ENCODE peak calls at places on chromosomes 13 and 19, in six cellular contexts. One of them, this sample, is unnamed.
A peak's percentile ranks its signal among the peaks of the same experiment; 100 is the strongest.

GRCh38 chr13:66714795-66715194 is 515.3 kb downstream of the PCDH9 start:
- DNase-seq in H1: no peak
- DNase-seq in AG04450: no peak
- DNase-seq in ovary: no peak
- DNase-seq in hepatocyte: no peak
- DNase-seq in GM12865: no peak
- DNase-seq in this sample: no peak

GRCh38 chr13:23679214-23679613 is 109.0 kb downstream of the TNFRSF19 start:
- DNase-seq in H1: no peak
- DNase-seq in AG04450: no peak
- DNase-seq in ovary: no peak
- DNase-seq in hepatocyte: no peak
- DNase-seq in GM12865: no peak
- DNase-seq in this sample: no peak

GRCh38 chr13:25375727-25376358 is 4.1 kb downstream of the ATP8A2 start:
- DNase-seq in H1: peak; percentile 59
- DNase-seq in AG04450: peak; percentile 10
- DNase-seq in ovary: no peak
- DNase-seq in hepatocyte: peak; percentile 56
- DNase-seq in GM12865: peak; percentile 54
- DNase-seq in this sample: no peak

GRCh38 chr19:1806184-1807029 is 5.7 kb downstream of the ATP8B3 start:
- DNase-seq in H1: no peak
- DNase-seq in AG04450: no peak
- DNase-seq in ovary: no peak
- DNase-seq in hepatocyte: no peak
- DNase-seq in GM12865: no peak
- DNase-seq in this sample: no peak

GRCh38 chr13:43153436-43154082 is 130.2 kb downstream of the DNAJC15 start:
- DNase-seq in H1: no peak
- DNase-seq in AG04450: peak; percentile 6
- DNase-seq in ovary: no peak
- DNase-seq in hepatocyte: peak; percentile 35
- DNase-seq in GM12865: no peak
- DNase-seq in this sample: no peak

GRCh38 chr13:73222627-73223026 is 163.8 kb downstream of the KLF5 start:
- DNase-seq in H1: no peak
- DNase-seq in AG04450: no peak
- DNase-seq in ovary: no peak
- DNase-seq in hepatocyte: no peak
- DNase-seq in GM12865: peak; percentile 3
- DNase-seq in this sample: no peak

GRCh38 chr19:30862876-30863275 is 486.4 kb downstream of the TSHZ3 start:
- DNase-seq in H1: no peak
- DNase-seq in AG04450: no peak
- DNase-seq in ovary: no peak
- DNase-seq in hepatocyte: no peak
- DNase-seq in GM12865: no peak
- DNase-seq in this sample: no peak

GRCh38 chr13:36421447-36421846 is 10.8 kb upstream of the CCNA1 start:
- DNase-seq in H1: no peak
- DNase-seq in AG04450: no peak
- DNase-seq in ovary: no peak
- DNase-seq in hepatocyte: no peak
- DNase-seq in GM12865: no peak
- DNase-seq in this sample: no peak

GRCh38 chr19:38303517-38304351 is at the start of gene C19orf33:
- DNase-seq in H1: peak; percentile 69
- DNase-seq in AG04450: no peak
- DNase-seq in ovary: no peak
- DNase-seq in hepatocyte: peak; percentile 93
- DNase-seq in GM12865: no peak
- DNase-seq in this sample: no peak

GRCh38 chr19:4390862-4391693 is 9.3 kb downstream of the SH3GL1 start:
- DNase-seq in H1: no peak
- DNase-seq in AG04450: no peak
- DNase-seq in ovary: no peak
- DNase-seq in hepatocyte: peak; percentile 76
- DNase-seq in GM12865: no peak
- DNase-seq in this sample: no peak

GRCh38 chr19:35869327-35870123 is 1.2 kb downstream of the APLP1 start:
- DNase-seq in H1: peak; percentile 94
- DNase-seq in AG04450: no peak
- DNase-seq in ovary: peak; percentile 21
- DNase-seq in hepatocyte: peak; percentile 92
- DNase-seq in GM12865: peak; percentile 91
- DNase-seq in this sample: peak; percentile 63

GRCh38 chr13:40564342-40564997 is 102.0 kb downstream of the FOXO1 start:
- DNase-seq in H1: no peak
- DNase-seq in AG04450: no peak
- DNase-seq in ovary: no peak
- DNase-seq in hepatocyte: no peak
- DNase-seq in GM12865: peak; percentile 42
- DNase-seq in this sample: no peak

GRCh38 chr13:76161143-76161542 is 525.0 kb downstream of the LMO7 start:
- DNase-seq in H1: no peak
- DNase-seq in AG04450: no peak
- DNase-seq in ovary: no peak
- DNase-seq in hepatocyte: no peak
- DNase-seq in GM12865: no peak
- DNase-seq in this sample: no peak

GRCh38 chr13:58300974-58301681 is 669.6 kb downstream of the PCDH17 start:
- DNase-seq in H1: no peak
- DNase-seq in AG04450: no peak
- DNase-seq in ovary: no peak
- DNase-seq in hepatocyte: no peak
- DNase-seq in GM12865: no peak
- DNase-seq in this sample: no peak

GRCh38 chr19:7618771-7619510 is 10.4 kb downstream of the XAB2 start:
- DNase-seq in H1: no peak
- DNase-seq in AG04450: no peak
- DNase-seq in ovary: no peak
- DNase-seq in hepatocyte: no peak
- DNase-seq in GM12865: no peak
- DNase-seq in this sample: no peak

GRCh38 chr13:68099616-68100015 is 869.5 kb upstream of the PCDH9 start:
- DNase-seq in H1: no peak
- DNase-seq in AG04450: peak; percentile 13
- DNase-seq in ovary: no peak
- DNase-seq in hepatocyte: peak; percentile 7
- DNase-seq in GM12865: no peak
- DNase-seq in this sample: no peak

GRCh38 chr13:51153527-51153926 is 42.5 kb upstream of the C13orf42 start:
- DNase-seq in H1: peak; percentile 40
- DNase-seq in AG04450: no peak
- DNase-seq in ovary: no peak
- DNase-seq in hepatocyte: no peak
- DNase-seq in GM12865: no peak
- DNase-seq in this sample: no peak

GRCh38 chr13:76552807-76553206 is 333.4 kb downstream of the KCTD12 start:
- DNase-seq in H1: no peak
- DNase-seq in AG04450: no peak
- DNase-seq in ovary: no peak
- DNase-seq in hepatocyte: no peak
- DNase-seq in GM12865: no peak
- DNase-seq in this sample: no peak

GRCh38 chr13:92510416-92510815 is 716.2 kb upstream of the GPC6 start:
- DNase-seq in H1: no peak
- DNase-seq in AG04450: peak; percentile 68
- DNase-seq in ovary: no peak
- DNase-seq in hepatocyte: no peak
- DNase-seq in GM12865: no peak
- DNase-seq in this sample: no peak

GRCh38 chr19:18992696-18993095 is 40.6 kb downstream of the SUGP2 start:
- DNase-seq in H1: no peak
- DNase-seq in AG04450: no peak
- DNase-seq in ovary: no peak
- DNase-seq in hepatocyte: no peak
- DNase-seq in GM12865: no peak
- DNase-seq in this sample: no peak

GRCh38 chr19:18996796-18997394 is 36.4 kb downstream of the SUGP2 start:
- DNase-seq in H1: no peak
- DNase-seq in AG04450: no peak
- DNase-seq in ovary: no peak
- DNase-seq in hepatocyte: no peak
- DNase-seq in GM12865: no peak
- DNase-seq in this sample: no peak

GRCh38 chr19:18998276-18998675 is 35.0 kb downstream of the SUGP2 start:
- DNase-seq in H1: no peak
- DNase-seq in AG04450: no peak
- DNase-seq in ovary: no peak
- DNase-seq in hepatocyte: no peak
- DNase-seq in GM12865: no peak
- DNase-seq in this sample: no peak

GRCh38 chr19:18996351-18996750 is 37.0 kb downstream of the SUGP2 start:
- DNase-seq in H1: no peak
- DNase-seq in AG04450: no peak
- DNase-seq in ovary: no peak
- DNase-seq in hepatocyte: no peak
- DNase-seq in GM12865: no peak
- DNase-seq in this sample: no peak

DNA sequence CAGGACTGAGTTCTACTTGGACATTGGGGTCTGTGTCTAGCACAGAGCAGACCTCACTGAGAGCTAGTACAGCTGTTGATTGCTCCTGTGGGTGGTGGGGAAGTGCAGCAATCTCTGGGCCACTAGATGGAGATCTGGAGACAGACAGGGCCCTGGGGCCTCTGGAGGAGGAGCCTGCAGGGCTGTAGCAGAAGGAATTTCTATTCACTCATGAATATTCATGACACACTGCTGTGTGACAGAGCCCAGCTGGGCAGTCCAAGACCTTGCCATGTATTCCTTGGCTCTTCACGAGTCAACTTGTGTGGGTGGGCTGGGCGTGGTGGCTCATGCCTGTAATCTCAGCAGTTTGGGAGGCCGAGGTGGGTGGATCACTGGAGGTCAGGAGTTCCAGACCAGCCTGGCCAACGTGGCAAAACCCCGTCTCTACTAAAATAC is 37.5 kb downstream of the SUGP2 start:
- DNase-seq in H1: peak; percentile 59
- DNase-seq in AG04450: peak; percentile 91
- DNase-seq in ovary: peak; percentile 59
- DNase-seq in hepatocyte: peak; percentile 82
- DNase-seq in GM12865: peak; percentile 59
- DNase-seq in this sample: no peak
- TF ChIP-seq CTCF in H1: peak; percentile 60
- TF ChIP-seq CTCF in AG04450: peak; percentile 94
- TF ChIP-seq CTCF in ovary: no peak
- TF ChIP-seq CTCF in hepatocyte: peak; percentile 46
- TF ChIP-seq CTCF in GM12865: peak; percentile 38
- TF ChIP-seq CTCF in this sample: peak; percentile 51

DNA sequence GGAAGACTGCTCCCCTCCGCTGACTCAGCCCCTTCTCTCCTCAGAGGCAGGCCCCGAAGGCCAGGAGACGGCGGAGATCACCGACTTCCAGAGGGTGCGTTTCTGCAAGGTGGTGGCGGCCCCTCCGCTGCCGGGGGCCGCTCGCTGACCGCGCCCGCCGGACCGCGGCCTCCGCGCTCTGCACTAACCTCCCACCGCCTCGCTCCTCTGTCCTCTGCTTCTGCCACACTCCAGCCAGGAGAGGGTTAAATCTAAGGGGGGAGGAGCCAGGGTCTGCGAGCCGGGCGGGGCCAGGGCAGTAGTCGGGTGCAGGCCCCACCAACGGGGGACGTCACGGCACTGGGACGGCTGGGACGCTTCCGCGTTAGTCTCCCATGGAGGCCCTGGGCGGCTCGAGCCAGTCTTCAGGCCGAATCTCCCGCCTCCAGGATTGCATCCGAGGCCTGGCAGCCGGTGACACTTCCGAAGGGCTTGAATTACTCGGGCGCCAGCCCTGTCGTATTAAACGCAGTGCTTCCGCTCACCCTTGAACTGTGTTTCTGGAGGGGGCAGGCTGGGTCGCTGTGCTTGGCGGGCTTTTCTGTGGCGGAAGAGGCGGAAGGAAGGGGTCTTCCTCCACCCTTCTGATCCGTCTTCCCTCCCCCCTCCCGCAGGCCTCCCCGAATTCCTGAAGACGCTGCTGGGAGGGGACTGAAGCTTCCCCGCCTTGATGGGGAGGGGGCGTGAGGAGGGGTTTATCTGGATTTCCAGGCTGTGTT is 1.2 kb upstream of the INAFM1 start:
- DNase-seq in H1: peak; percentile 92
- DNase-seq in AG04450: peak; percentile 77
- DNase-seq in ovary: peak; percentile 92
- DNase-seq in hepatocyte: peak; percentile 97
- DNase-seq in GM12865: peak; percentile 95
- DNase-seq in this sample: peak; percentile 75
- H3K4me3 ChIP-seq in H1: peak overlapping the region; percentile 84
- H3K4me3 ChIP-seq in AG04450: peak overlapping the region; percentile 76
- H3K4me3 ChIP-seq in ovary: peak overlapping the region; percentile 53
- H3K4me3 ChIP-seq in hepatocyte: peak overlapping the region; percentile 37
- H3K4me3 ChIP-seq in GM12865: peak overlapping the region; percentile 100
- H3K4me3 ChIP-seq in this sample: peak overlapping the region; percentile 70

GRCh38 chr19:46615966-46616365 is 8.9 kb downstream of the PTGIR start:
- DNase-seq in H1: no peak
- DNase-seq in AG04450: no peak
- DNase-seq in ovary: no peak
- DNase-seq in hepatocyte: no peak
- DNase-seq in GM12865: no peak
- DNase-seq in this sample: no peak

GRCh38 chr19:46614114-46614701 is 10.7 kb downstream of the PTGIR start:
- DNase-seq in H1: peak; percentile 97
- DNase-seq in AG04450: no peak
- DNase-seq in ovary: peak; percentile 69
- DNase-seq in hepatocyte: peak; percentile 90
- DNase-seq in GM12865: peak; percentile 84
- DNase-seq in this sample: no peak

GRCh38 chr19:46617566-46618079 is 7.3 kb downstream of the PTGIR start:
- DNase-seq in H1: no peak
- DNase-seq in AG04450: no peak
- DNase-seq in ovary: no peak
- DNase-seq in hepatocyte: no peak
- DNase-seq in GM12865: no peak
- DNase-seq in this sample: no peak

GRCh38 chr19:46618670-46619231 is 6.1 kb downstream of the PTGIR start:
- DNase-seq in H1: no peak
- DNase-seq in AG04450: no peak
- DNase-seq in ovary: no peak
- DNase-seq in hepatocyte: no peak
- DNase-seq in GM12865: peak; percentile 85
- DNase-seq in this sample: peak; percentile 68

GRCh38 chr19:46616631-46617322 is 8.1 kb downstream of the PTGIR start:
- DNase-seq in H1: peak; percentile 79
- DNase-seq in AG04450: no peak
- DNase-seq in ovary: no peak
- DNase-seq in hepatocyte: peak; percentile 83
- DNase-seq in GM12865: peak; percentile 73
- DNase-seq in this sample: no peak
- TF ChIP-seq CTCF in H1: peak; percentile 66
- TF ChIP-seq CTCF in AG04450: peak; percentile 50
- TF ChIP-seq CTCF in ovary: no peak
- TF ChIP-seq CTCF in hepatocyte: peak; percentile 59
- TF ChIP-seq CTCF in GM12865: peak; percentile 35
- TF ChIP-seq CTCF in this sample: no peak

DNA sequence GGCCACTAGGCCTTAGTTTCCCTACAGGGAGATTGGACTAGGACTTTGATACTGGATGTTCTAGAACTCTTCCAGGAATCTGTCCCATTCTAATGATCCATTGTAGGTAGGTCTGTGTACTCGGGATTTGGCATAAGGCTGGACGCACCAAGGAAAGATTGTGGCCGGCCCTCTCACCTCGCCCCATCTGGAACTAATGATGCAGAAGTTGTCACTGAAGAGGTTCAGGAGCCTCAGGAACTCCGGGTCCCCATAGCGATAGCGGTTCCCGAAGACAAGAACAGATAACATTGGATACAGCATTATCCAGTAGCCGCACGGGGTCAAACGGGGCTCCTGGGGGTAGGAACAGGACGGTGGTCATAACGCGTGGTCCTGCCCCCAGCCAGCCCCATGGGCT is 11.2 kb downstream of the EGLN2 start:
- DNase-seq in H1: no peak
- DNase-seq in AG04450: no peak
- DNase-seq in ovary: no peak
- DNase-seq in hepatocyte: no peak
- DNase-seq in GM12865: no peak
- DNase-seq in this sample: no peak
- H3K4me3 ChIP-seq in H1: peak overlapping the region; percentile 65
- H3K4me3 ChIP-seq in AG04450: peak overlapping the region; percentile 27
- H3K4me3 ChIP-seq in ovary: peak overlapping the region; percentile 45
- H3K4me3 ChIP-seq in hepatocyte: no peak overlapping the region
- H3K4me3 ChIP-seq in GM12865: no peak overlapping the region
- H3K4me3 ChIP-seq in this sample: no peak overlapping the region

This sample was measured in GM12864.